ENCODE peak calls at places on chromosomes 3 and 15, in five cellular contexts. X is A549, Q is endothelial cell of umbilical vein, W is K562, V is HepG2. M is an unnamed sample.

GRCh38 chr3:71087109-71088018 is 496.2 kb downstream of the FOXP1 start:
- DNase-seq in X (peak), Q (peak), W (no peak), V (peak), M (no peak)

GRCh38 chr15:57647791-57648130 is 56.1 kb downstream of the MYZAP start:
- DNase-seq in W (no peak), V (no peak), Q (peak), X (no peak), M (no peak)

GRCh38 chr3:129346690-129347440 is 68.2 kb downstream of the HMCES start:
- DNase-seq in W (no peak), V (no peak), X (no peak), Q (no peak), M (no peak)

GRCh38 chr3:15332405-15333098 is at the start of gene SH3BP5:
- DNase-seq in X (peak), V (no peak), W (peak), Q (peak), M (peak)

GRCh38 chr15:29678504-29679034 is 143.7 kb downstream of the TJP1 start:
- DNase-seq in W (no peak), V (no peak), Q (no peak), X (no peak), M (no peak)

GRCh38 chr3:187743195-187744141 is 1.8 kb downstream of the BCL6 start:
- DNase-seq in V (no peak), Q (peak), W (peak), X (peak), M (peak)

GRCh38 chr15:91940466-91941381 is 87.2 kb downstream of the SLCO3A1 start:
- DNase-seq in W (no peak), X (no peak), Q (no peak), V (no peak), M (no peak)

GRCh38 chr15:67148196-67148701 is 82.8 kb downstream of the SMAD3 start:
- DNase-seq in W (no peak), X (peak), Q (peak), V (peak), M (peak)

GRCh38 chr3:150830094-150830681 is 67.2 kb upstream of the SIAH2 start:
- DNase-seq in X (peak), V (peak), Q (no peak), W (peak), M (peak)

GRCh38 chr3:46422617-46423016 is 15.6 kb downstream of the CCRL2 start:
- DNase-seq in W (peak), V (no peak), Q (no peak), X (no peak), M (peak)

GRCh38 chr3:108132727-108133373 is 42.0 kb upstream of the CD47 start:
- DNase-seq in X (peak), W (no peak), Q (peak), V (no peak), M (peak)

GRCh38 chr3:184663756-184664155 is 48.1 kb downstream of the MAGEF1 start:
- DNase-seq in V (no peak), Q (no peak), X (no peak), W (no peak), M (no peak)

GRCh38 chr3:45972534-45973402 is 22.9 kb downstream of the FYCO1 start:
- DNase-seq in W (no peak), X (peak), Q (no peak), V (no peak), M (peak)

GRCh38 chr15:89167267-89168176 is 53.9 kb downstream of the RLBP1 start:
- DNase-seq in Q (peak), V (peak), X (peak), W (peak), M (peak)

GRCh38 chr3:191363221-191363620 is 32.9 kb upstream of the UTS2B start:
- DNase-seq in X (no peak), W (no peak), V (peak), Q (no peak), M (no peak)

GRCh38 chr3:121155023-121155422 is 247.0 kb downstream of the STXBP5L start:
- DNase-seq in Q (peak), X (no peak), W (no peak), V (no peak), M (no peak)

GRCh38 chr15:31848621-31849020 is 181.7 kb upstream of the CHRNA7 start:
- DNase-seq in W (no peak), X (no peak), Q (no peak), V (no peak), M (no peak)

GRCh38 chr3:7682822-7683229 is 818.8 kb upstream of the LMCD1 start:
- DNase-seq in V (no peak), Q (peak), W (no peak), X (no peak), M (peak)

GRCh38 chr3:151960956-151961580 is 87.6 kb downstream of the SUCNR1 start:
- DNase-seq in W (no peak), Q (no peak), V (no peak), X (no peak), M (no peak)

GRCh38 chr15:67244966-67245478 is 9.4 kb downstream of the AAGAB start:
- DNase-seq in V (no peak), W (no peak), X (no peak), Q (no peak), M (no peak)

GRCh38 chr3:98972155-98972554 is 70.7 kb upstream of the DCBLD2 start:
- DNase-seq in X (peak), W (no peak), V (peak), Q (peak), M (no peak)

GRCh38 chr3:46087871-46088270 is 60.6 kb upstream of the XCR1 start:
- DNase-seq in V (no peak), Q (no peak), W (no peak), X (peak), M (peak)

GRCh38 chr3:51710631-51711351 is 3.9 kb downstream of the GRM2 start:
- DNase-seq in X (peak), Q (no peak), W (no peak), V (no peak), M (no peak)

GRCh38 chr3:68306571-68306970 is 625.8 kb downstream of the TAFA4 start:
- DNase-seq in Q (no peak), W (peak), V (peak), X (no peak), M (peak)

GRCh38 chr3:38146504-38146903 is 8.0 kb downstream of the MYD88 start:
- DNase-seq in X (no peak), W (no peak), V (no peak), Q (no peak), M (no peak)

GRCh38 chr3:141539441-141540187 is 52.8 kb downstream of the RASA2 start:
- DNase-seq in W (no peak), Q (no peak), X (peak), V (no peak), M (no peak)

GRCh38 chr3:58386966-58387365 is 46.7 kb downstream of the PDHB start:
- DNase-seq in W (no peak), Q (peak), X (no peak), V (no peak), M (no peak)

GRCh38 chr15:59298255-59298856 is 74.3 kb downstream of the MYO1E start:
- DNase-seq in W (no peak), V (no peak), Q (no peak), X (no peak), M (no peak)

GRCh38 chr3:148318240-148318639 is 379.5 kb upstream of the AGTR1 start:
- DNase-seq in Q (no peak), V (no peak), W (no peak), X (no peak), M (no peak)

GRCh38 chr3:108589081-108589997 is at the start of the genes CIP2A and DZIP3:
- DNase-seq in V (peak), W (peak), Q (peak), X (peak), M (peak)

GRCh38 chr3:44418549-44418948 is 58.9 kb downstream of the ZNF445 start:
- DNase-seq in V (peak), Q (no peak), X (no peak), W (peak), M (no peak)
- TF ChIP-seq MYC in V (no peak), Q (no peak), X (no peak), W (no peak), M (no peak)

GRCh38 chr3:39638286-39638685 is 170.8 kb downstream of the MOBP start:
- DNase-seq in X (no peak), V (no peak), Q (peak), W (no peak), M (no peak)

GRCh38 chr3:39641210-39641718 is 168.1 kb upstream of the MYRIP start:
- DNase-seq in Q (no peak), X (no peak), W (no peak), V (no peak), M (no peak)

GRCh38 chr3:39637807-39638206 is 170.3 kb downstream of the MOBP start:
- DNase-seq in Q (peak), V (peak), X (peak), W (peak), M (peak)

GRCh38 chr3:39644176-39644575 is 165.2 kb upstream of the MYRIP start:
- DNase-seq in V (no peak), W (no peak), Q (no peak), X (no peak), M (peak)

DNA sequence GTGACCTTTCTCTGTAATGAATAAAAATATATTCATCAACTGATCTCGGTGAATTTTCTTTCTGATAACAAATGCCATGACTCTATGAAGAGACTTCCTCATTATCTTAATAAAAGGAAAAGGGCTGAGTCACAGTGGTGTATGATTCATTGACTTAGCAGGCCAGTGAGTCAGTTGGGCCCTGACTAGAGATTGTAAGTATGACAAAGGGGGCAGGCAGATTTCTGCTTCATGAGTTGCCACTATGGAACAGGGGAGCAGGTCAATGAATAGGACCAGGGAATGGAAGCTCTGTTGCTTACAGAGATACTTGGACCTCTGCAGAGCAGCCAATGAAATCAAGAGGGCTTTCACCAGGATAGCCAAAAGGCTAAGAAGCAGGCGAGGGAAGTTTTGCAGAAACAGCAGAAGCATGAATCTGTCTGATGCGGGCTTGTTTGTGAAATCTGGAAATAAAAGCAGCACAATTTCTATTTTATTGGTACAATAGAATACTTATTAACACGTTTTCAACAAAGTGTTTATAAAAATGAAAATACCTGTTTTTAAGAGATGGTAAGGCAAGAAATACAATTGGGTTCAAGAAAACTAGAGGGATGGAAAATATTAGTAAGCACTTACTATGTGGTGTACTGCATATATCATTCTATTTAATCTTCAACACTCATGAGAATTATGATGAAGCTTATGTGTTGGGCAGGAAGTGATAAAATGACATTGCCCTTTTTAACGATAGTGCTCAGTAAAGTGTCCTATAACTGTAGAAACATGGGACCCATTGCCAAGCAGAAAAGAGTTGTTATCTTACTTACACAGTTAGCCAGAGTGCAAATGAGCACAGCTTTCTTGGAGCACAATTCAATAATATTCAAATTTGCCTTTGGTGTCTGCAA is 169.8 kb upstream of the MYRIP start:
- DNase-seq in W (peak), V (peak), Q (peak), X (peak), M (peak)
- TF ChIP-seq MYC in W (no peak), V (no peak), Q (no peak), X (no peak), M (peak)

DNA sequence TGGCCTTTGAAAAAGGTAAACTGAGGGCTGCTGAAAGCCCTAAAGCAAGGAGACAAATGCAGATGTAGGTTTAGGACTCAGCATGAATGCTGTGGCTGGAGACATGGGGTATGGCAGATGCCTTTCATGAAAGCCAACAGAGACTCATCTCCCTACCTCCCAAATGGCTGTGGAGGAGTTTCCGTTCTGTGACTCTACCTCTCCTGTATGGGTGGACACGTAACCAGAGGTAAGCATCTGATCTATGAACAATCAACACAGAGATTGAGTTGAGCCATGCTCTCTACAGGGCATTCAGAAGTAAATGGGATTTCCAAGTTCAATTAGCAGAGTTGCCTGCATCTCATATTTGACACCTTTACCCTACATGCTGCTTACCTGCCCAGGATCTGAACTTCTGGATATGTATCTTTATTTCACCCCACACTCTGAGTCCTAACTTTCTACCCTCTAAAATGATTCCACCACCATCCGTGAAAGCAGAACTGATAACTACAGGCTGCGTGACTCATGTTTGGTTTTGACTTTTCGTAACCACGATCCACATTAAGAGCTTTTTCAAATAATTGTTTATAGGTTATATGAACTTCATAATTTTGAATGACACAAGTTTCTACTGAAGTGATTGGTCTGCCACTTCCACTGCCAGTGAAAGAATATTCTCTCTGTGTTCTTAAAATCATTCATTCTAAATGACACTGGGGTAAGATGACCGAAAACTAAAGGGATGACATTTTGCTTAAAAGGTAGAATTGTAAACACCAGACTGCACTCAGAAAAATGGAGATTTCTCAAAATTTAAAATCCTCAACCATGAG is 1058.7 kb downstream of the FHIT start:
- DNase-seq in Q (no peak), W (no peak), V (no peak), X (no peak), M (peak)
- TF ChIP-seq MYC in Q (no peak), W (no peak), V (no peak), X (no peak), M (no peak)

GRCh38 chr15:80183291-80183690 is 30.5 kb downstream of the FAH start:
- DNase-seq in Q (no peak), V (no peak), X (no peak), W (no peak), M (no peak)
- TF ChIP-seq MYC in Q (no peak), V (no peak), X (no peak), W (no peak), M (no peak)

GRCh38 chr3:72595376-72595775 is 252.9 kb downstream of the SHQ1 start:
- DNase-seq in X (no peak), W (peak), Q (no peak), V (no peak), M (no peak)

GRCh38 chr3:72594615-72595215 is 253.5 kb downstream of the SHQ1 start:
- DNase-seq in Q (no peak), W (no peak), X (no peak), V (no peak), M (no peak)

GRCh38 chr3:72595927-72596610 is 252.2 kb downstream of the SHQ1 start:
- DNase-seq in X (no peak), Q (no peak), V (no peak), W (no peak), M (no peak)

GRCh38 chr3:72591522-72592421 is 256.5 kb downstream of the SHQ1 start:
- DNase-seq in Q (no peak), X (peak), W (peak), V (no peak), M (no peak)

GRCh38 chr3:72593881-72594397 is 254.3 kb downstream of the SHQ1 start:
- DNase-seq in W (no peak), Q (no peak), X (no peak), V (no peak), M (peak)
- TF ChIP-seq MYC in W (no peak), Q (no peak), X (no peak), V (no peak), M (no peak)

DNA sequence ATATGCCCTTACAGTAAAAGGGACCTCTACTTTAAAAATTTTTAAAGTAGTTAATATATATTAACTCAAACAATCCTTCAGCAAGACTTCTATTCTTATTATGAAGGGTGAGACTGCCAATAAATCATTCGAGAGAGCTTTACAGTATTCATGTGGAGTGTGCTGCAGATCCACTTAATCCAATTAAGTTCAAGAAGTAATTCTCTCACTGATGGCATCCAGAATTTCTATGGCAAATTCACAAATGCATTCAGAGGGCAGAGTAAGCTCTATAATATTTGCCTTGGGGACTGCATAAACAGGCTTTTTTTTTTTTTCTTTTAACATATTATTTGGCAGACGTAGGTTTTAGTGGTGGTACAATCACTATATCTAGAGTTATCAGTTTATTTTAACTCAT is 692.0 kb downstream of the NLGN1 start:
- DNase-seq in X (no peak), W (no peak), V (no peak), Q (no peak), M (no peak)
- TF ChIP-seq MYC in X (no peak), W (no peak), V (no peak), Q (no peak), M (no peak)

DNA sequence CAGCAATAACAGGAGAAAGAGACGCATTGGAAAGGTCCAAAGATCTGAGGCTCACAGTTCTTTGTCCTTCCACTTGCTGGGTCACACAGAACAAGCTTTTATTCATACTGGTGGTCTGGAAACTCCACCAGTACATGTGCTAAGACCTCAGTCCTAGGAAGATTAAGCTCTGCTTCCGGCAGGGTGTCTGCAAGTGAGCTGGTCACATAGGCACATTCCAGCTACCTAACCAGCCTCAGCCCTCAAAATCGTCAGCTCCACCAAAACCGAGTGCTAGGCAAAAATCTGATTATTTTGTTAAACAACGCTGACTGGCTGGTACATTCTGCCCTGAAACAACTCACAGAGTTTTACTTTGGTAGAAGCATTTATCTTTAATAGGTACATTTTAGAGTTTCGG is 2.2 kb downstream of the ZBED2 start:
- DNase-seq in W (no peak), Q (no peak), V (no peak), X (no peak), M (no peak)
- TF ChIP-seq MYC in W (no peak), Q (no peak), V (no peak), X (no peak), M (no peak)

GRCh38 chr15:78064544-78064943 is 13.0 kb downstream of the TBC1D2B start:
- DNase-seq in V (no peak), X (no peak), W (no peak), Q (no peak), M (no peak)

GRCh38 chr15:78060232-78060631 is 17.3 kb downstream of the TBC1D2B start:
- DNase-seq in V (no peak), X (no peak), Q (no peak), W (no peak), M (no peak)

GRCh38 chr15:78063966-78064365 is 13.5 kb downstream of the TBC1D2B start:
- DNase-seq in X (no peak), Q (no peak), V (no peak), W (no peak), M (no peak)

GRCh38 chr15:78059110-78059839 is 18.2 kb downstream of the TBC1D2B start:
- DNase-seq in V (no peak), X (no peak), Q (peak), W (no peak), M (peak)

DNA sequence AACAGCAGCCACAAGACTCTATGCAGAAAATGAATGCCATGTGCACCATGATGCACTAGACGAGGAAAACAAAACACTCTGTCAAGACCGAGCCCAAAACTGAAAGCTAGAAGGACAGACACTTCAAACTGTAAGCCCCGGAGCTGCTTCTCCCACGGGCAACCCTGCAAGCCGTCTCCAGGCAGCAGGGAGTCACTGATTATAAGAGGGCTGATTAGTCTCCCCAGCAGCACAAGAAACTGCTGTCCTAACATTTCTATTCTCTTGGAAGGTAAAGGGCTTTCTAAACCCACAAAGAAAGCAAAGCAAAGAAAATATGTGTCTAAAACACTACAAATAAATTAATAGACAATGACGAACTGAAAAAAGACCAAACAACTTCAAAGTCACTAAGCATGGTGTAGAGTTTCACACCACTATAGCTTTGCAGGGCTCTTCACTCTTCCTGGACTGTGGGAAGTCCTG is 15.5 kb downstream of the TBC1D2B start:
- DNase-seq in Q (peak), X (no peak), V (no peak), W (no peak), M (peak)
- TF ChIP-seq MYC in Q (no peak), X (no peak), V (no peak), W (no peak), M (peak)

DNA sequence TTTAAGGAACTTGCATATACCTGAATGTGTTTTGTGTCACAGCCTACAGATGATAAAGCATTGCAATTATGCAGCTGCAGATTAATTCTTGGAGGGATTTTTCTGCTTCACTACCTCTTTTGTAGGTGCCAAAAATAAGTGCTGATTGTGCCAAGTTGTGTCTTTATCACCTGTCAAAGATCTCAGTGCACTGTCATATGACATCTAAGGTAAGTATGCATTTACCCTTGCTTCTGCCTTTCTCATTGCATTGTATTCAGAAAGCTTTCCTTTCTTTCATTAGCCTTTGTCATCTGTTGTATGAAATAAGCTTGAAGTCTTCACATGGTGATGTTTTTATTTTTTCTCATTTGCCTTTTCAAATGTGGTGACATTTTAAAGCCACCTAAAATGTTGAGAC is 382.0 kb upstream of the EPHA3 start:
- DNase-seq in V (no peak), X (no peak), W (no peak), Q (no peak), M (no peak)
- TF ChIP-seq MYC in V (no peak), X (no peak), W (no peak), Q (no peak), M (no peak)

M was measured in NB4.